ENCODE peak calls at places on chromosome 13, in ten cellular contexts. U is bronchial epithelial cell, Y is mammary epithelial cell, D is psoas muscle, G is Peyer's patch, C is cardiac muscle cell, L is neural progenitor cell, B is astrocyte of the cerebellum, E is OCI-LY7, J is kidney. K is an unnamed sample.

GRCh38 chr13:70864731-70865130 is 756.5 kb upstream of the KLHL1 start:
- DNase-seq in U (no peak), Y (no peak), D (no peak), G (no peak), C (no peak), L (no peak), B (no peak), E (no peak), J (no peak), K (no peak)

GRCh38 chr13:44764334-44764733 is 188.2 kb upstream of the TSC22D1 start:
- DNase-seq in U (no peak), Y (no peak), D (no peak), G (peak), C (peak), L (peak), B (no peak), E (no peak), J (no peak), K (no peak)

GRCh38 chr13:94178625-94179244 is 300.7 kb downstream of the DCT start:
- DNase-seq in U (no peak), Y (no peak), D (no peak), G (no peak), C (no peak), L (no peak), B (no peak), E (no peak), J (no peak), K (no peak)

GRCh38 chr13:98571955-98572662 is 4.8 kb downstream of the STK24 start:
- DNase-seq in U (peak), Y (peak), D (peak), G (peak), C (no peak), L (no peak), B (no peak), E (peak), J (no peak), K (peak)

GRCh38 chr13:44331912-44332840 is 41.4 kb upstream of the SERP2 start:
- DNase-seq in U (no peak), Y (no peak), D (peak), G (no peak), C (peak), L (peak), B (peak), E (no peak), J (no peak), K (peak)

GRCh38 chr13:102033719-102034446 is 368.0 kb downstream of the FGF14 start:
- DNase-seq in U (no peak), Y (no peak), D (no peak), G (no peak), C (no peak), L (peak), B (no peak), E (no peak), J (no peak), K (no peak)

GRCh38 chr13:103187621-103188020 is 121.4 kb upstream of the SLC10A2 start:
- DNase-seq in U (no peak), Y (no peak), D (no peak), G (no peak), C (peak), L (no peak), B (no peak), E (no peak), J (no peak), K (no peak)

GRCh38 chr13:50375792-50376191 is 360.5 kb downstream of the KCNRG start:
- DNase-seq in U (peak), Y (peak), D (no peak), G (no peak), C (peak), L (no peak), B (no peak), E (peak), J (no peak), K (peak)

GRCh38 chr13:93249259-93249917 is 22.8 kb downstream of the GPC6 start:
- DNase-seq in U (peak), Y (peak), D (no peak), G (no peak), C (peak), L (no peak), B (peak), E (no peak), J (no peak), K (peak)

GRCh38 chr13:60227168-60227567 is 63.4 kb upstream of the DIAPH3 start:
- DNase-seq in U (no peak), Y (no peak), D (no peak), G (no peak), C (no peak), L (no peak), B (no peak), E (no peak), J (no peak), K (no peak)

GRCh38 chr13:29810145-29810742 is 40.2 kb downstream of the UBL3 start:
- DNase-seq in U (no peak), Y (no peak), D (no peak), G (no peak), C (peak), L (no peak), B (no peak), E (no peak), J (no peak), K (no peak)

GRCh38 chr13:93108111-93108581 is 118.5 kb upstream of the GPC6 start:
- DNase-seq in U (no peak), Y (no peak), D (no peak), G (no peak), C (peak), L (no peak), B (no peak), E (no peak), J (no peak), K (no peak)

GRCh38 chr13:40153516-40153915 is 498.1 kb downstream of the COG6 start:
- DNase-seq in U (no peak), Y (no peak), D (no peak), G (no peak), C (peak), L (no peak), B (no peak), E (no peak), J (no peak), K (no peak)

GRCh38 chr13:22428188-22428828 is 752.5 kb upstream of the SGCG start:
- DNase-seq in U (no peak), Y (no peak), D (no peak), G (no peak), C (peak), L (no peak), B (no peak), E (no peak), J (no peak), K (no peak)

GRCh38 chr13:30038884-30039283 is 188.5 kb upstream of the UBL3 start:
- DNase-seq in U (no peak), Y (no peak), D (no peak), G (no peak), C (peak), L (peak), B (no peak), E (no peak), J (no peak), K (peak)

GRCh38 chr13:24709186-24709913 is 29.1 kb downstream of the ATP12A start:
- DNase-seq in U (no peak), Y (no peak), D (peak), G (no peak), C (no peak), L (no peak), B (no peak), E (no peak), J (no peak), K (no peak)

GRCh38 chr13:61874970-61875579 is 459.4 kb upstream of the PCDH20 start:
- DNase-seq in U (no peak), Y (no peak), D (no peak), G (no peak), C (no peak), L (no peak), B (no peak), E (no peak), J (no peak), K (no peak)

GRCh38 chr13:113448545-113448884 is 4.8 kb downstream of the ADPRHL1 start:
- DNase-seq in U (no peak), Y (no peak), D (peak), G (no peak), C (no peak), L (no peak), B (no peak), E (peak), J (peak), K (no peak)
- H3K4me3 ChIP-seq in U (no peak), Y (peak), D (peak), G (peak), C (no peak), L (no peak), B (no peak), E (peak), J (no peak), K (no peak)

GRCh38 chr13:79812070-79812850 is 331.3 kb downstream of the NDFIP2 start:
- DNase-seq in U (no peak), Y (no peak), D (no peak), G (no peak), C (no peak), L (no peak), B (no peak), E (no peak), J (no peak), K (no peak)

GRCh38 chr13:79811170-79811569 is 330.2 kb downstream of the NDFIP2 start:
- DNase-seq in U (no peak), Y (no peak), D (no peak), G (no peak), C (no peak), L (no peak), B (no peak), E (no peak), J (no peak), K (no peak)

GRCh38 chr13:79808475-79808874 is 327.5 kb downstream of the NDFIP2 start:
- DNase-seq in U (no peak), Y (no peak), D (no peak), G (no peak), C (no peak), L (no peak), B (no peak), E (no peak), J (peak), K (no peak)

GRCh38 chr13:79810018-79810417 is 329.1 kb downstream of the NDFIP2 start:
- DNase-seq in U (no peak), Y (no peak), D (no peak), G (no peak), C (no peak), L (no peak), B (no peak), E (no peak), J (no peak), K (no peak)

DNA sequence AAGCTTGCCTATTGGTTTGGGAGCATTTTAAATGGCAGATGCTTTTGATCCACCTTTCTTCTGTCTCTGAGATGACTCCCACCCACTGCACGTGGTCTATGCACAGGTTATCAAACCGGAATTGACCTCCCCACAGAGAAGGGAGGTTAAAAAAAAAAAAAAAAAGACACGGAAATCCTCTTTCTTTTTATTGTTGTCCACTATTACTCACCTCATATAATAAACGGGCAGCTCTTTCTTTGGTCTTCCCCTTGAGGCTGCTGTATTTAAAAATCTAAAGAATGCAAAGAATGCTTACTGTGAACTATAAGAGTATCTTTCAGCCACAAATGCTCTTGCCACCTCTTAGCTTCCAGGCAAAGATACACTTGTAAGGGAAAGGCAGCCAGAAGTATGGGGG is 329.7 kb downstream of the NDFIP2 start:
- DNase-seq in U (peak), Y (peak), D (no peak), G (no peak), C (peak), L (peak), B (peak), E (no peak), J (no peak), K (peak)
- TF ChIP-seq CTCF in U (no peak), Y (no peak), D (no peak), G (no peak), C (no peak), L (no peak), B (no peak), E (no peak), J (no peak), K (no peak)

GRCh38 chr13:89568746-89569145 is 1778.7 kb upstream of the MIR17HG start:
- DNase-seq in U (no peak), Y (no peak), D (no peak), G (no peak), C (no peak), L (no peak), B (no peak), E (no peak), J (no peak), K (no peak)

GRCh38 chr13:89577301-89577700 is 1770.2 kb upstream of the MIR17HG start:
- DNase-seq in U (no peak), Y (no peak), D (no peak), G (no peak), C (no peak), L (no peak), B (no peak), E (no peak), J (no peak), K (no peak)

GRCh38 chr13:89571676-89572075 is 1775.8 kb upstream of the MIR17HG start:
- DNase-seq in U (no peak), Y (no peak), D (no peak), G (no peak), C (no peak), L (no peak), B (no peak), E (no peak), J (no peak), K (no peak)

GRCh38 chr13:89568276-89568675 is 1779.2 kb upstream of the MIR17HG start:
- DNase-seq in U (peak), Y (no peak), D (no peak), G (no peak), C (no peak), L (no peak), B (no peak), E (no peak), J (no peak), K (no peak)

DNA sequence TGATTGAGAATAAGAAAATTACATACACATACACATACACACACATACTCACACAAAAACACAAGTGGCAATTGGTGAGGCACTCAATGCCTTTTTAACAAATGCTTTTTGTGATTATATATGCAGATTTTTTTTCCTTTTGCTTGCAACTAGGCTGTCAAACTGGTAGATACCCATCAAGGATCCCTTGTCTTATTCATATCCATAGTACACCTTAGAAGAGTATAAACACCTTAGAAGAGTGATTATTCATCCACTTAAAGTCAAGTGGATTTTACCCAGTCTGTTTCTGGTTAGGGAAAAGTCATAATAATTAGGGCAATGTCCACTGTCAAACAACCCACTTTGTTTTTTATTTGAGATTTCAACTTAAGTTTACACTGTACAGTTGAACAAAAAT is 1773.4 kb upstream of the MIR17HG start:
- DNase-seq in U (no peak), Y (no peak), D (no peak), G (no peak), C (no peak), L (no peak), B (no peak), E (no peak), J (no peak), K (no peak)
- H3K4me3 ChIP-seq in U (no peak), Y (no peak), D (no peak), G (no peak), C (no peak), L (no peak), B (no peak), E (no peak), J (no peak), K (no peak)

GRCh38 chr13:76307157-76307556 is 579.0 kb downstream of the KCTD12 start:
- DNase-seq in U (no peak), Y (no peak), D (no peak), G (no peak), C (peak), L (peak), B (no peak), E (no peak), J (no peak), K (peak)
- TF ChIP-seq CTCF in U (no peak), Y (no peak), D (no peak), G (no peak), C (no peak), L (no peak), B (no peak), E (no peak), J (no peak), K (no peak)

DNA sequence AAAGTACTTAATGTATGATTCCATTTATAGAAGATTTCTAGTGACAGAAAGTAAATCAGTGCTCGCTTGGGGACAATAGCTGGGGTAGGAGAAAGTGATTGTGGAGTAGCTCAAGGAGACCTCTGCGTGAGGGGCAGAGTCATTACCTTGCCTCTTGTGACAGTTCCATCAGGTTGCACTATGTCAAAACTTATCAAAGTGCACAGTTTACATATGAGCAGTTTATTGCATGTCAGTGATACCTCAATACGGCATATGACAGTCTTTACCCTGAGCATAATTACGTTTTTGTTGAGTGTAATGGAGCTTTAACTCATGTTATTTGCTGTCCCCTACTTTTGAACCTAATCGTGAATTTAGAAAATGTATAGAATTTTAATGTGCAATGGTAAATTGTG is 15.0 kb downstream of the ARHGEF7 start:
- DNase-seq in U (no peak), Y (no peak), D (no peak), G (no peak), C (no peak), L (no peak), B (no peak), E (no peak), J (no peak), K (no peak)
- H3K4me3 ChIP-seq in U (no peak), Y (no peak), D (no peak), G (no peak), C (no peak), L (no peak), B (no peak), E (peak), J (no peak), K (no peak)

DNA sequence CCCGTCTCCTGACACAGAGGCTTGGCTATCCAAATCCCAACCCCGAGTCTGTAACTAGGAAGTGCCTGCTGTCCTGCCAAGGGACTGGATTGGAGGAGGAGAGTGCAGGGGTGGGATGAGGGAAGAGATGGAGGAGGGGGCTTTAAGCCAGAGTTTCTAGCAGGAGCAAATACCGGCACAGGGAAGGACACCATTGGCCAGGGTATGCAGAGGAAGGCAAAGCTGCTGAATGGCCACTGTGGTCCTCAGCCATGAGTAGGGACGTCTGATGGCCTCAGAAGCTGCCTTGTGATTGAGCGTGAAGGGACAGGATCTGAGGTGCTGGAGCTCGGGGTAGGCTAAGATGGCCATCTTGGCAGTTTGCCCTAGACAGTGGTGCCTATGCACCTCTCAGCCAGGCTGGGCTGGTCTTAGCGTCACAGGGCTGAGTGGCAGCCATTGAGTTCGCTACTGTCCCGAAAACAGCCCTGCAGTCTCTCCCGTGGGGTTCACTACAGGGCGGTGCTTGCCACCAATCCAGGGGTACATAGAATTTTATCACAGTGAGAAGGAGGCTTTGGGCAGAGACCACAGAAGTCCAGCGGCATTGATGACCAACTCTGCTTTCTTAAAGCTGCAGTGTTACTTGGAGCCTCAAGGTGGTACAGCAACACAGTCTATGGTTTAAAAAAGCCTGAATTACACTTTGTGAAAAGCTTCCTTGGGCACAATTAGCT is 61.8 kb downstream of the AKAP11 start:
- DNase-seq in U (peak), Y (peak), D (no peak), G (no peak), C (peak), L (peak), B (peak), E (peak), J (no peak), K (no peak)
- TF ChIP-seq CTCF in U (peak), Y (peak), D (no peak), G (peak), C (peak), L (peak), B (peak), E (peak), J (peak), K (peak)

GRCh38 chr13:27617801-27618411 is 2.4 kb downstream of the LNX2 start:
- DNase-seq in U (peak), Y (peak), D (no peak), G (no peak), C (no peak), L (no peak), B (no peak), E (no peak), J (no peak), K (no peak)
- H3K4me3 ChIP-seq in U (peak), Y (peak), D (peak), G (no peak), C (no peak), L (no peak), B (no peak), E (no peak), J (no peak), K (no peak)